ENCODE peak calls at places on chromosomes 4 and X, in eight cellular contexts. One of them, this sample, is unnamed.

GRCh38 chrX:56728752-56729151 is 291 bp upstream of the NBDY start:
- DNase-seq in BE2C: peak; percentile 35
- DNase-seq in GM20000: peak; percentile 0
- DNase-seq in DMS153: no peak
- DNase-seq in naive thymus-derived CD4-positive, alpha-beta T cell: no peak
- DNase-seq in nephron progenitor cell: peak; percentile 13
- DNase-seq in dorsolateral prefrontal cortex: no peak
- DNase-seq in T-helper 9 cell: no peak
- DNase-seq in this sample: no peak

GRCh38 chrX:107135076-107135964 is 16.7 kb upstream of the RBM41 start:
- DNase-seq in BE2C: no peak
- DNase-seq in GM20000: no peak
- DNase-seq in DMS153: no peak
- DNase-seq in naive thymus-derived CD4-positive, alpha-beta T cell: no peak
- DNase-seq in nephron progenitor cell: no peak
- DNase-seq in dorsolateral prefrontal cortex: no peak
- DNase-seq in T-helper 9 cell: no peak
- DNase-seq in this sample: no peak

GRCh38 chr4:123398803-123399637 is 2.4 kb downstream of the SPRY1 start:
- DNase-seq in BE2C: no peak
- DNase-seq in GM20000: peak; percentile 53
- DNase-seq in DMS153: peak; percentile 34
- DNase-seq in naive thymus-derived CD4-positive, alpha-beta T cell: peak; percentile 20
- DNase-seq in nephron progenitor cell: peak; percentile 47
- DNase-seq in dorsolateral prefrontal cortex: peak; percentile 47
- DNase-seq in T-helper 9 cell: peak; percentile 37
- DNase-seq in this sample: peak; percentile 27

GRCh38 chr4:88854481-88854880 is 156.9 kb upstream of the NAP1L5 start:
- DNase-seq in BE2C: no peak
- DNase-seq in GM20000: no peak
- DNase-seq in DMS153: no peak
- DNase-seq in naive thymus-derived CD4-positive, alpha-beta T cell: no peak
- DNase-seq in nephron progenitor cell: no peak
- DNase-seq in dorsolateral prefrontal cortex: no peak
- DNase-seq in T-helper 9 cell: no peak
- DNase-seq in this sample: no peak

GRCh38 chr4:2795558-2796260 is 2.8 kb downstream of the SH3BP2 start:
- DNase-seq in BE2C: peak; percentile 12
- DNase-seq in GM20000: no peak
- DNase-seq in DMS153: no peak
- DNase-seq in naive thymus-derived CD4-positive, alpha-beta T cell: peak; percentile 5
- DNase-seq in nephron progenitor cell: no peak
- DNase-seq in dorsolateral prefrontal cortex: no peak
- DNase-seq in T-helper 9 cell: no peak
- DNase-seq in this sample: no peak

GRCh38 chr4:100879471-100879870 is 361.6 kb upstream of the EMCN start:
- DNase-seq in BE2C: no peak
- DNase-seq in GM20000: no peak
- DNase-seq in DMS153: no peak
- DNase-seq in naive thymus-derived CD4-positive, alpha-beta T cell: no peak
- DNase-seq in nephron progenitor cell: no peak
- DNase-seq in dorsolateral prefrontal cortex: no peak
- DNase-seq in T-helper 9 cell: no peak
- DNase-seq in this sample: no peak

GRCh38 chr4:22301253-22301652 is 214.6 kb downstream of the ADGRA3 start:
- DNase-seq in BE2C: no peak
- DNase-seq in GM20000: no peak
- DNase-seq in DMS153: no peak
- DNase-seq in naive thymus-derived CD4-positive, alpha-beta T cell: no peak
- DNase-seq in nephron progenitor cell: no peak
- DNase-seq in dorsolateral prefrontal cortex: peak; percentile 41
- DNase-seq in T-helper 9 cell: no peak
- DNase-seq in this sample: no peak

GRCh38 chr4:173794662-173795061 is 264.6 kb upstream of the HAND2 start:
- DNase-seq in BE2C: no peak
- DNase-seq in GM20000: no peak
- DNase-seq in DMS153: no peak
- DNase-seq in naive thymus-derived CD4-positive, alpha-beta T cell: no peak
- DNase-seq in nephron progenitor cell: no peak
- DNase-seq in dorsolateral prefrontal cortex: no peak
- DNase-seq in T-helper 9 cell: no peak
- DNase-seq in this sample: no peak

GRCh38 chr4:3128976-3129375 is 54.5 kb downstream of the HTT start:
- DNase-seq in BE2C: no peak
- DNase-seq in GM20000: no peak
- DNase-seq in DMS153: no peak
- DNase-seq in naive thymus-derived CD4-positive, alpha-beta T cell: no peak
- DNase-seq in nephron progenitor cell: no peak
- DNase-seq in dorsolateral prefrontal cortex: no peak
- DNase-seq in T-helper 9 cell: no peak
- DNase-seq in this sample: no peak

GRCh38 chrX:2159393-2159792 is 341.4 kb downstream of the DHRSX start:
- DNase-seq in BE2C: no peak
- DNase-seq in GM20000: no peak
- DNase-seq in DMS153: no peak
- DNase-seq in naive thymus-derived CD4-positive, alpha-beta T cell: no peak
- DNase-seq in nephron progenitor cell: no peak
- DNase-seq in dorsolateral prefrontal cortex: no peak
- DNase-seq in T-helper 9 cell: no peak
- DNase-seq in this sample: no peak

GRCh38 chr4:4995103-4995761 is 24.0 kb downstream of the CYTL1 start:
- DNase-seq in BE2C: peak; percentile 74
- DNase-seq in GM20000: peak; percentile 69
- DNase-seq in DMS153: peak; percentile 16
- DNase-seq in naive thymus-derived CD4-positive, alpha-beta T cell: peak; percentile 19
- DNase-seq in nephron progenitor cell: peak; percentile 83
- DNase-seq in dorsolateral prefrontal cortex: peak; percentile 57
- DNase-seq in T-helper 9 cell: no peak
- DNase-seq in this sample: peak; percentile 84

GRCh38 chrX:153626025-153626633 is 20.9 kb upstream of the DUSP9 start:
- DNase-seq in BE2C: no peak
- DNase-seq in GM20000: no peak
- DNase-seq in DMS153: no peak
- DNase-seq in naive thymus-derived CD4-positive, alpha-beta T cell: no peak
- DNase-seq in nephron progenitor cell: no peak
- DNase-seq in dorsolateral prefrontal cortex: no peak
- DNase-seq in T-helper 9 cell: no peak
- DNase-seq in this sample: no peak

GRCh38 chr4:168269879-168270278 is 48.7 kb downstream of the DDX60 start:
- DNase-seq in BE2C: no peak
- DNase-seq in GM20000: no peak
- DNase-seq in DMS153: peak; percentile 64
- DNase-seq in naive thymus-derived CD4-positive, alpha-beta T cell: no peak
- DNase-seq in nephron progenitor cell: no peak
- DNase-seq in dorsolateral prefrontal cortex: no peak
- DNase-seq in T-helper 9 cell: no peak
- DNase-seq in this sample: no peak

GRCh38 chr4:5469151-5469775 is 239.1 kb downstream of the EVC2 start:
- DNase-seq in BE2C: no peak
- DNase-seq in GM20000: no peak
- DNase-seq in DMS153: no peak
- DNase-seq in naive thymus-derived CD4-positive, alpha-beta T cell: no peak
- DNase-seq in nephron progenitor cell: no peak
- DNase-seq in dorsolateral prefrontal cortex: no peak
- DNase-seq in T-helper 9 cell: no peak
- DNase-seq in this sample: no peak

GRCh38 chr4:100100985-100101384 is 89.3 kb downstream of the DDIT4L start:
- DNase-seq in BE2C: no peak
- DNase-seq in GM20000: no peak
- DNase-seq in DMS153: no peak
- DNase-seq in naive thymus-derived CD4-positive, alpha-beta T cell: no peak
- DNase-seq in nephron progenitor cell: no peak
- DNase-seq in dorsolateral prefrontal cortex: no peak
- DNase-seq in T-helper 9 cell: no peak
- DNase-seq in this sample: no peak

GRCh38 chrX:24241822-24242648 is 71.8 kb downstream of the SUPT20HL2 start:
- DNase-seq in BE2C: peak; percentile 15
- DNase-seq in GM20000: peak; percentile 15
- DNase-seq in DMS153: no peak
- DNase-seq in naive thymus-derived CD4-positive, alpha-beta T cell: no peak
- DNase-seq in nephron progenitor cell: peak; percentile 10
- DNase-seq in dorsolateral prefrontal cortex: no peak
- DNase-seq in T-helper 9 cell: no peak
- DNase-seq in this sample: peak; percentile 67

This sample was measured in HEK293T.